ENCODE peak calls at places on chromosomes 1 and 21, in ten cellular contexts. Q, N, I, M, P, A, S, J, E and U are unnamed samples.

GRCh38 chr1:91753878-91754277 is 132.1 kb downstream of the TGFBR3 start:
- DNase-seq in Q (no peak), N (no peak), I (no peak), M (no peak), P (no peak), A (no peak), S (no peak), J (no peak), E (no peak), U (no peak)

GRCh38 chr1:53899206-53899628 is 5.2 kb downstream of the DIO1 start:
- DNase-seq in Q (no peak), N (no peak), I (peak; percentile 68), M (no peak), P (peak; percentile 67), A (no peak), S (no peak), J (no peak), E (no peak), U (peak; percentile 31)

GRCh38 chr21:46097826-46098286 is at the start of gene COL6A2:
- DNase-seq in Q (peak; percentile 15), N (peak; percentile 64), I (peak; percentile 51), M (peak; percentile 53), P (peak; percentile 75), A (peak; percentile 55), S (peak; percentile 15), J (peak; percentile 60), E (no peak), U (no peak)

GRCh38 chr1:213244664-213245091 is 193.6 kb downstream of the RPS6KC1 start:
- DNase-seq in Q (no peak), N (peak; percentile 33), I (no peak), M (no peak), P (peak; percentile 75), A (no peak), S (no peak), J (no peak), E (peak; percentile 14), U (peak; percentile 14)

GRCh38 chr1:189654906-189655305 is 822.8 kb downstream of the BRINP3 start:
- DNase-seq in Q (no peak), N (no peak), I (no peak), M (no peak), P (peak; percentile 38), A (no peak), S (no peak), J (no peak), E (peak; percentile 49), U (no peak)

GRCh38 chr1:220121791-220122530 is 28.0 kb downstream of the IARS2 start:
- DNase-seq in Q (no peak), N (no peak), I (peak; percentile 19), M (no peak), P (no peak), A (no peak), S (no peak), J (no peak), E (no peak), U (no peak)

GRCh38 chr1:79259390-79260336 is 253.1 kb upstream of the ADGRL4 start:
- DNase-seq in Q (no peak), N (no peak), I (no peak), M (no peak), P (peak; percentile 56), A (no peak), S (no peak), J (no peak), E (peak; percentile 12), U (peak; percentile 7)

GRCh38 chr21:41678016-41678935 is 88.6 kb downstream of the RIPK4 start:
- DNase-seq in Q (no peak), N (no peak), I (peak; percentile 88), M (no peak), P (peak; percentile 99), A (peak; percentile 67), S (no peak), J (peak; percentile 74), E (peak; percentile 94), U (peak; percentile 74)

GRCh38 chr1:25917996-25918395 is 11.8 kb upstream of the STMN1 start:
- DNase-seq in Q (no peak), N (no peak), I (no peak), M (no peak), P (no peak), A (no peak), S (no peak), J (no peak), E (no peak), U (no peak)

GRCh38 chr1:32791881-32792280 is 25.3 kb downstream of the YARS1 start:
- DNase-seq in Q (no peak), N (no peak), I (no peak), M (no peak), P (peak; percentile 84), A (no peak), S (no peak), J (no peak), E (peak; percentile 75), U (no peak)

GRCh38 chr1:162367073-162367472 is 9.6 kb downstream of the SPATA46 start:
- DNase-seq in Q (no peak), N (peak; percentile 9), I (no peak), M (no peak), P (no peak), A (no peak), S (no peak), J (no peak), E (no peak), U (no peak)

GRCh38 chr1:119338757-119339156 is 29.8 kb upstream of the HAO2 start:
- DNase-seq in Q (no peak), N (no peak), I (no peak), M (no peak), P (no peak), A (no peak), S (no peak), J (no peak), E (no peak), U (no peak)

GRCh38 chr1:173333581-173333980 is 126.5 kb upstream of the TNFSF4 start:
- DNase-seq in Q (no peak), N (no peak), I (no peak), M (no peak), P (no peak), A (no peak), S (no peak), J (no peak), E (no peak), U (no peak)

GRCh38 chr1:34929497-34929852 is at the start of gene DLGAP3:
- DNase-seq in Q (no peak), N (no peak), I (peak; percentile 49), M (no peak), P (no peak), A (no peak), S (no peak), J (no peak), E (no peak), U (no peak)

GRCh38 chr1:170145691-170146676 is at the start of gene NTMT2:
- DNase-seq in Q (no peak), N (peak; percentile 63), I (peak; percentile 5), M (no peak), P (no peak), A (no peak), S (peak; percentile 88), J (no peak), E (peak; percentile 2), U (no peak)

GRCh38 chr1:214583824-214584554 is 19.0 kb upstream of the CENPF start:
- DNase-seq in Q (no peak), N (no peak), I (no peak), M (no peak), P (peak; percentile 60), A (no peak), S (no peak), J (no peak), E (no peak), U (no peak)
- H3K27me3 ChIP-seq in Q (no peaks in the 10 kb centered on the region), N (no peaks in the 10 kb centered on the region), I (no peaks in the 10 kb centered on the region), M (no peaks in the 10 kb centered on the region), P (no peaks in the 10 kb centered on the region), A (no peaks in the 10 kb centered on the region), S (no peaks in the 10 kb centered on the region), J (no peaks in the 10 kb centered on the region), E (no peaks in the 10 kb centered on the region), U (no peaks in the 10 kb centered on the region)

GRCh38 chr1:200896571-200897187 is 2.0 kb downstream of the INAVA start:
- DNase-seq in Q (no peak), N (no peak), I (peak; percentile 90), M (no peak), P (peak; percentile 100), A (peak; percentile 64), S (no peak), J (no peak), E (peak; percentile 90), U (no peak)
- H3K4me3 ChIP-seq in Q (no peak overlapping the region), N (no peak overlapping the region), I (no peak overlapping the region), M (no peak overlapping the region), P (peak overlapping the region; percentile 67), A (peak overlapping the region; percentile 44), S (no peak overlapping the region), J (no peak overlapping the region), E (peak overlapping the region; percentile 76), U (peak overlapping the region; percentile 46)

GRCh38 chr1:99326215-99326949 is 62.1 kb downstream of the PLPPR4 start:
- DNase-seq in Q (no peak), N (no peak), I (no peak), M (no peak), P (peak; percentile 24), A (no peak), S (no peak), J (no peak), E (no peak), U (no peak)
- TF ChIP-seq CTCF in Q (no peak), N (peak; percentile 34), I (no peak), M (no peak), P (peak; percentile 49), A (peak; percentile 12), S (no peak), J (no peak), E (peak; percentile 47), U (peak; percentile 34)

DNA sequence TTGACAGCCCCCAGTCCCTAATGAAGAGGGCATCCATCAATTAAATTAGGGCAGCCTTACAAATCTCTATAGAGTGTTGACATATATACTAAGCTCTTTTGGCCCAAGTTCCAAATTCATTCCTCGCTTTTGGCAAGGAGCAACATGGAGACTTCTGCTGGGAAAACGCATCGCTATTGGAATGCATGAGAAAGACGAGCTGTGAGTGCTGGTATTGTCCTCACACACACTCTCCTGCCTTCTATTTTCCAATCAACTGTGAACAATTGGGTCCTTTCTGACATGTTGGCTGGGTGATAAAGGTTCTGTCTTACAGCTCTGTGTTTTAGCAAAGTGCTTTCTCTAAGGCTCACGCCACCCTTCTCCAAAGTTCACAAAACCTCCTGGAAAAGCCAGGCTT is 179.8 kb downstream of the TNR start:
- DNase-seq in Q (no peak), N (no peak), I (no peak), M (no peak), P (no peak), A (no peak), S (no peak), J (no peak), E (no peak), U (no peak)
- H3K27me3 ChIP-seq in Q (no peaks in the 10 kb centered on the region), N (peaks cover 3% of the 10 kb centered on the region), I (no peaks in the 10 kb centered on the region), M (no peaks in the 10 kb centered on the region), P (peaks cover 3% of the 10 kb centered on the region), A (no peaks in the 10 kb centered on the region), S (no peaks in the 10 kb centered on the region), J (no peaks in the 10 kb centered on the region), E (no peaks in the 10 kb centered on the region), U (no peaks in the 10 kb centered on the region)

DNA sequence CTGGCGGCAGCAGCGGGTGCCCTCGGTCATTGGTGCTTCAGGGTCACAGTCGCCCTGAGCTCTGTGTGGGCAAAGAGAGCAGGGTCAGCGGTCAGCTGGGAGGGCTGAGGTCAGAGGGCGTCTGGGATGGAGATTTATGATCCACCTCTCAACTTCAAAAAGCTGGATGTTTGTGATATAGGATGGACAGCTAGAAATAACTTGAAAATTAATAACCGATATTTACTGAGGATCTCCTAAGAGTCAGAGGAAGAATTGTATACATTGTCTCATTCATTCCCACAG is 2.0 kb downstream of the LEFTY1 start:
- DNase-seq in Q (no peak), N (no peak), I (no peak), M (no peak), P (no peak), A (no peak), S (no peak), J (no peak), E (no peak), U (no peak)
- H3K4me3 ChIP-seq in Q (no peak overlapping the region), N (no peak overlapping the region), I (no peak overlapping the region), M (no peak overlapping the region), P (no peak overlapping the region), A (no peak overlapping the region), S (no peak overlapping the region), J (no peak overlapping the region), E (no peak overlapping the region), U (no peak overlapping the region)